ENCODE peak calls at places on chromosomes 4 and X, in five cellular contexts. J is fibroblast of pulmonary artery, W is MCF 10A, O is cardiac fibroblast, Q is HCT116. V is an unnamed sample.

GRCh38 chrX:74578137-74578536 is 36.3 kb downstream of the RLIM start:
- DNase-seq in Q (no peak), W (no peak), J (no peak), O (no peak), V (no peak)

GRCh38 chr4:39706334-39706733 is 8.4 kb downstream of the UBE2K start:
- DNase-seq in W (peak; percentile 80), O (peak; percentile 83), Q (peak; percentile 51), J (peak; percentile 82), V (no peak)

GRCh38 chrX:16320765-16321355 is 153.6 kb downstream of the MAGEB17 start:
- DNase-seq in J (no peak), W (peak; percentile 6), Q (no peak), O (no peak), V (no peak)

GRCh38 chr4:155612074-155612473 is 54.6 kb upstream of the GUCY1A1 start:
- DNase-seq in O (no peak), J (no peak), Q (no peak), W (no peak), V (no peak)

GRCh38 chr4:120771907-120772306 is 150.6 kb downstream of the PRDM5 start:
- DNase-seq in O (no peak), W (no peak), J (no peak), Q (no peak), V (no peak)

GRCh38 chrX:110734894-110735541 is 60.6 kb downstream of the CHRDL1 start:
- DNase-seq in J (peak; percentile 33), O (peak; percentile 41), Q (no peak), W (peak; percentile 70), V (no peak)

GRCh38 chr4:186901850-186902249 is 178.2 kb upstream of the FAT1 start:
- DNase-seq in J (no peak), W (no peak), Q (no peak), O (no peak), V (no peak)

GRCh38 chr4:76723916-76724315 is 174.0 kb downstream of the SOWAHB start:
- DNase-seq in J (peak; percentile 95), Q (peak; percentile 68), W (peak; percentile 59), O (peak; percentile 91), V (no peak)

GRCh38 chr4:107760281-107760947 is 40.4 kb upstream of the PAPSS1 start:
- DNase-seq in Q (no peak), O (peak; percentile 43), J (peak; percentile 45), W (peak; percentile 74), V (no peak)

GRCh38 chr4:186887211-186887785 is 163.6 kb upstream of the FAT1 start:
- DNase-seq in O (no peak), Q (no peak), W (peak; percentile 18), J (no peak), V (no peak)

GRCh38 chrX:17459008-17459407 is 84.0 kb downstream of the NHS start:
- DNase-seq in Q (no peak), J (peak; percentile 69), W (peak; percentile 77), O (peak; percentile 70), V (no peak)

DNA sequence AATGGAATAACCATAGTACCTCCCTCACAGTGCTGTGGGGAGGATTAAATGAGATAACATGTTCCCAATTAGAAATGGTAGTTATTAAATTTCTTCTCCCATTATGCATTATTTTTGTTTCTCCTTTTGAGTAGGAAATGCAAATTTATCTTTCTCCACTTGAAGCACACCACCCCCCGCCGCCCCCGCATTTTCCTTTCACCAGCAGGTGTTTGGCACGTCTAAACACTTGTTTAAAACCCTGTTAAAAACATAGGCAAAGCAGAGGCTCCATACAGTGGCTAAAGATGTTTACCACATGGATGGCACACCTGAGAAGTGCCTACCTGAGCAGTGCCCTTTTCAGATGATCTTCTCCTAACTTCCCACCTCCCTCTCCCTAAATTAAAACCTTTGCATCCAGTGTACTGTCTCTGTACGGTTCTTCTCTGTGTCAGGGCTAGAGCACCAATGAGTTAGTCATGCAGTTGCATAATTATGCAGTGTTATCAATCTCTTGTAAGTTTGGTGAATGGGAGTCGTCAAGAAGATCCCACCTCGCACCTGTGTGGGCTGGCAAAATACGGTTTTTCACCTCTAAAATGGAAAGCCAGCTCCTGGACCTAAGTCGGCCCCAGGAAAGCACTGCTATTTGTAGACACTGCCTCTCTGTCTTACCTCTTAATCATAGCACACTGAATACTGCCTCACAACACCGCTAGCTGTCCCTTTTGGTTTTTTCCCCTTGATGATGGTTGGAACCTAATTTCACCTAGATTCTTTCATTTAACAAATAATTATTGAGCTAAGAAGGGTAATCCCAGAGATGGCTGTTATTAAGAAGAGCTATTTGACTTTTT is 122.0 kb downstream of the CT47B1 start:
- DNase-seq in Q (no peak), O (no peak), W (no peak), J (no peak), V (no peak)
- TF ChIP-seq CTCF in Q (no peak), O (no peak), W (no peak), J (no peak), V (no peak)

GRCh38 chrX:45822124-45822523 is 621.4 kb upstream of the DIPK2B start:
- DNase-seq in O (no peak), J (no peak), W (no peak), Q (no peak), V (no peak)

GRCh38 chrX:45818913-45819312 is 618.2 kb upstream of the DIPK2B start:
- DNase-seq in O (no peak), Q (no peak), J (no peak), W (no peak), V (no peak)

GRCh38 chrX:45830343-45830742 is 629.7 kb upstream of the DIPK2B start:
- DNase-seq in W (no peak), Q (no peak), O (no peak), J (no peak), V (no peak)

DNA sequence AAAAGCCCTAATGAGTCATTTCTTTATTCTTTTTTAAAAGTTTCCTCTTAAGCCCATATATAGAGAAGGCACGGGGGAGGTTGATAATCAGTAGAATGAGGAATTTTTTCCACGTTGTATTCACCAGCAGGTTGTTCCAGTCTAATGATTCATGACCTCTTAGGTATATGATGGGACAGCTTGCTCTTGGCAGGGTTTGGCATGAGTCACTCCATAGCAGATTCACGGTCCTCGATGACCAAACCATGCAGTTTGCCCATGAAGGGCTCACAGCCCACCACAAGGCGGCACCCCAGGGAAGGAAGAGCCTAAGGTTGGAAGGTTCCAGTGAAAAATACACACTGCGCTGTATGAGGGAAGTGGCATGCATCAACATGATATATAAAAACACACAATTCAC is 623.8 kb upstream of the DIPK2B start:
- DNase-seq in W (peak; percentile 95), J (peak; percentile 93), O (peak; percentile 91), Q (peak; percentile 89), V (no peak)
- TF ChIP-seq CTCF in W (peak; percentile 65), J (peak; percentile 76), O (peak; percentile 78), Q (peak; percentile 71), V (no peak)

GRCh38 chr4:6332042-6332668 is 62.5 kb downstream of the WFS1 start:
- DNase-seq in J (peak; percentile 37), O (peak; percentile 33), W (peak; percentile 25), Q (no peak), V (peak; percentile 69)

GRCh38 chr4:6329478-6330383 is 60.1 kb downstream of the WFS1 start:
- DNase-seq in Q (no peak), O (no peak), W (no peak), J (no peak), V (no peak)

GRCh38 chr4:6330384-6330767 is 60.7 kb downstream of the WFS1 start:
- DNase-seq in W (no peak), O (no peak), J (no peak), Q (no peak), V (no peak)

GRCh38 chr4:6331468-6331867 is 61.8 kb downstream of the WFS1 start:
- DNase-seq in Q (no peak), O (no peak), J (no peak), W (no peak), V (no peak)

DNA sequence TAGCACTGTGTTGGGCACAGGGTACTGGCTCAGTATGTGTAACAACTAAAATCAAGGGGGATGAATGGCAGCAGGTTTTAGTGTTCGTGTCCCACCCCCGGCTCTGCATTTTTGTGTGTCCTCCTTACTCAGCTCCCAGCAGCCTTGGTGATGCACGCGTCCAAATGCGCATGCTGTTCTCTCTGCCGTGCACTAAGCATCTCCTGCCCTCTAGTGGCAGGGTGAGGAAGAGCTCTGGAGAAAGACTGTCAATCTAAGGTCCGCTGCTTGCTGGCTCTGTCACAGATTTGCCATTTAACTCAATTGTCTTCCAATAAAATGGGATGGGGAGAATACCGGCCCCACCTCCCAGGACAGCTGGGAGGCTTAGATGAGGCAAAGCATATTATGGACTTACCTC is 61.4 kb downstream of the WFS1 start:
- DNase-seq in Q (no peak), O (peak; percentile 16), W (peak; percentile 16), J (peak; percentile 33), V (peak; percentile 67)
- TF ChIP-seq CTCF in Q (peak; percentile 79), O (peak; percentile 79), W (peak; percentile 60), J (peak; percentile 69), V (peak; percentile 62)

DNA sequence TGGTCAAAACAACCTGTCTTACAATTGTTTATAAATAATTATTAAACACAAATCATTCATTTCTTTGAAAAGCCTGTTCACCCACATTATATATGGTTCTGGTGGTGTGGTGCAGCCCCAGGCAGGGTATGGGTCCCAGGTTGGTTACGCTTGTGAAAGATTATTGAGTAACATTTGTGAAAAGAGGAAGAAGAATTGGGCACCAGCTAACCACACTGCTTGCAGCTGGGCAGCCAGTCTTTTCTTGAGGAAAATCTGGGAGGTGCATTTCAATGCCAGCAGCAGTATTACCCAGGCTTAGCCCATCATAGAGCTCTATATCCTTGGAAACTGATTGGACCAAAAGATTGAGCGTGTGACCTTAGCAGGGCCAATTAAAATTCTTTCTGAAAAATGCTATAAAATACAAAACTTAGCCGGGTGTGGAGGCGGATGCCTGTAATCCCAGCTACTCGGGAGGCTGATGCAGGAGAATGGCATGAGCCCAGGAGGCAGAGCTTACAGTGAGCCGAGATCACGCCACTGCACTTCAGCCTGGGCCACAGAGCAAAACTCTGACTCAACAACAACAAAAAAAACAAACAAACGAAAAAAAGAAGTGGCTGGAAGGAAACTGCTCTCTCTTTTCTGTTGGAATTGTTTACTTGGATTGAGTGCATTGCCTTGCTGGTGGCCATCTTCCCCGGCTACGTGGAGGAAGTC is 9.7 kb upstream of the PLAC8 start:
- DNase-seq in J (no peak), W (no peak), Q (no peak), O (no peak), V (no peak)
- TF ChIP-seq CTCF in J (no peak), W (no peak), Q (no peak), O (no peak), V (no peak)

GRCh38 chr4:150482581-150482980 is 99.4 kb upstream of the MAB21L2 start:
- DNase-seq in O (no peak), Q (no peak), W (no peak), J (no peak), V (no peak)
- TF ChIP-seq CTCF in O (no peak), Q (no peak), W (no peak), J (no peak), V (no peak)

GRCh38 chr4:4524364-4524763 is 17.5 kb downstream of the STX18 start:
- DNase-seq in O (no peak), W (no peak), J (no peak), Q (no peak), V (peak; percentile 59)
- TF ChIP-seq CTCF in O (no peak), W (no peak), J (no peak), Q (no peak), V (peak; percentile 45)

GRCh38 chr4:92303621-92304027 is at the start of gene GRID2:
- DNase-seq in Q (peak; percentile 7), O (peak; percentile 8), J (peak; percentile 38), W (peak; percentile 36), V (peak; percentile 17)
- TF ChIP-seq CTCF in Q (no peak), O (no peak), J (peak; percentile 26), W (no peak), V (no peak)

GRCh38 chrX:53093177-53093655 is 726 bp upstream of the KANTR start:
- DNase-seq in O (peak; percentile 86), J (peak; percentile 81), Q (peak; percentile 65), W (peak; percentile 82), V (peak; percentile 72)
- TF ChIP-seq CTCF in O (peak; percentile 58), J (peak; percentile 50), Q (peak; percentile 53), W (peak; percentile 40), V (peak; percentile 56)